ENCODE peak calls at places on chromosomes 2 and 18, in six cellular contexts. G, A, P, W, Z and M are unnamed samples.
A peak's percentile ranks its signal among the peaks of the same experiment; 100 is the strongest.

GRCh38 chr2:43455735-43456642 is 139.8 kb downstream of the THADA start:
- DNase-seq in A (no peak), W (peak; percentile 75), Z (no peak), G (peak; percentile 48), P (no peak), M (no peak)

GRCh38 chr2:202831241-202831997 is 40.1 kb downstream of the ICA1L start:
- DNase-seq in A (peak; percentile 37), Z (peak; percentile 41), G (peak; percentile 64), W (peak; percentile 61), P (peak; percentile 29), M (peak; percentile 19)

GRCh38 chr2:163800889-163801498 is 65.2 kb upstream of the FIGN start:
- DNase-seq in W (peak; percentile 33), A (peak; percentile 74), Z (no peak), G (no peak), P (no peak), M (no peak)

GRCh38 chr2:39487398-39488250 is 50.5 kb upstream of the MAP4K3 start:
- DNase-seq in W (peak; percentile 69), Z (no peak), A (no peak), G (no peak), P (no peak), M (no peak)

GRCh38 chr2:128421861-128422311 is 103.2 kb upstream of the HS6ST1 start:
- DNase-seq in P (no peak), Z (peak; percentile 1), G (no peak), W (no peak), A (no peak), M (no peak)

GRCh38 chr18:45856526-45856925 is 31.1 kb downstream of the SIGLEC15 start:
- DNase-seq in A (no peak), G (no peak), Z (no peak), W (peak; percentile 87), P (no peak), M (no peak)

GRCh38 chr2:219803294-219803693 is 175.9 kb downstream of the SLC4A3 start:
- DNase-seq in Z (no peak), A (peak; percentile 89), W (peak; percentile 34), G (peak; percentile 62), P (no peak), M (no peak)

GRCh38 chr18:37649930-37650329 is 84.3 kb upstream of the CELF4 start:
- DNase-seq in G (no peak), A (no peak), Z (no peak), W (no peak), P (no peak), M (no peak)

GRCh38 chr18:70781860-70782453 is 493.1 kb downstream of the SOCS6 start:
- DNase-seq in G (peak; percentile 23), W (peak; percentile 1), Z (peak; percentile 12), A (peak; percentile 17), P (peak; percentile 25), M (peak; percentile 4)

GRCh38 chr18:6629635-6630140 is 99.8 kb upstream of the ARHGAP28 start:
- DNase-seq in P (no peak), G (peak; percentile 73), A (no peak), W (peak; percentile 88), Z (no peak), M (no peak)

GRCh38 chr2:70191244-70191735 is 471 bp upstream of the C2orf42 start:
- DNase-seq in A (no peak), G (no peak), P (no peak), Z (no peak), W (no peak), M (no peak)

GRCh38 chr2:70192516-70192915 is 1.7 kb upstream of the C2orf42 start:
- DNase-seq in A (no peak), Z (no peak), W (no peak), G (peak; percentile 47), P (no peak), M (no peak)

GRCh38 chr2:70188460-70188859 is 2.4 kb downstream of the C2orf42 start:
- DNase-seq in A (peak; percentile 11), P (no peak), G (no peak), Z (no peak), W (no peak), M (peak; percentile 36)

GRCh38 chr2:70190086-70190412 is 770 bp downstream of the C2orf42 start:
- DNase-seq in W (peak; percentile 33), A (peak; percentile 4), P (peak; percentile 15), G (no peak), Z (no peak), M (no peak)

DNA sequence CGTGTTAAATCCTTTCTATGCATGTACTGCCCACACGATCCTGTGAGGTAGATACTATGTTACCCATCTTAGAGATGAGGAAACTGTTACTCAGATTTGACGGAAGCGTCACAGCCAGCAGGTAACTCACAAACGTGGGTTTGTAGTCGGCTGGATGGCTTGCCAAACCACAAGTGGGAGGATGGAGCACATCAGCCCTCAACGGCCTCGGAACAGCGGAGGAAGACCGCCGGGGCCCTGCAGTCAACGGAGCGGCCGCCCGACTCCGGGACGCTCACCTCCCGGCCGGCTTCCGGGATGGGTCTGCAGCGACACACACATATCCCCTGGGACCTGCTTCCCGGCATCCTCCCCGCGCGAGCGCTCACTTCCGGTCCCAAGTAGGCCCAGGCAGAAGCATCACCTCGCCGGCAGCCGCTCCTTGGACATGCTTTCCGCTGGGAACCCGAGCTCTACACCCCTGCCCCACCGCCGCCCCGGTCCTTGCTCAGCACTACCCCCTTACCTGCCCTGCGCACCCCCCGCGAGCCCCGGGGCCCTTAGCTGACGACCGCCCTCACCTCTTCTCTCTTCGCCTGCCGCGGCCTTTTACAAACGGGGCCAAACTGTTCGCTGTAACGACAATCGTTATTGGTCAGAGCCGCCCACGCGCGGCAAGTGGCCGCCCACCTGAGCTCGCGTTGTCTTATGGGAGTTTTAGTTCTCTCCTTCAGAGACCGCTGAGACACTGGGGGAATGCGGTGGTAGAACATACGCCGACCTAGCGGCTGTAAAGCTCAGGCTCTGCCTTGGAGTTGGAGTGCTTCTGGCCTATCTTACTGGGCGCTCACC is at the start of gene C2orf42:
- DNase-seq in G (peak; percentile 97), W (peak; percentile 98), Z (peak; percentile 87), A (peak; percentile 90), P (peak; percentile 96), M (peak; percentile 88)
- TF ChIP-seq CTCF in G (no peak), W (peak; percentile 9), Z (no peak), A (no peak), P (no peak), M (peak; percentile 17)

DNA sequence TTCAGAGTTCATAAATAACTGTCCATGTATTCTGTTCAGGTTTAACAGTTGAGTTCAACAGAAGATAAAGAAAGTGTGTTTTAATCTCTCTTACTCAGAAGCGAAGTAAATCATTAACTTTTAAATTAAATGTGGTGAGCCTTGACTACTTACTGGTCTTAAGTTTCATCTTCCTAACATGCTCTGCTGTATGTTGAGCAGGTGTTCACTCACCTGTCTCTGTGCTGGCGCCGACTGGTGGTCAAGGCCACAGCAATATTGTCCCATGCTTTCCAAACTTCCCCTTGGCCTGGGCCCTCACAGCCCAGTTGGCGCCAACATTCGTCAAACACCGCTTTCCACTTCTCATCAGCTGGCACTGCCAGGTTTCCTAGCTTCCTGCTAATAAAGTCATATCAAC is 17.0 kb upstream of the MPP4 start:
- DNase-seq in Z (no peak), P (peak; percentile 65), W (no peak), G (no peak), A (no peak), M (no peak)
- TF ChIP-seq CTCF in Z (no peak), P (peak; percentile 43), W (no peak), G (no peak), A (no peak), M (peak; percentile 37)

DNA sequence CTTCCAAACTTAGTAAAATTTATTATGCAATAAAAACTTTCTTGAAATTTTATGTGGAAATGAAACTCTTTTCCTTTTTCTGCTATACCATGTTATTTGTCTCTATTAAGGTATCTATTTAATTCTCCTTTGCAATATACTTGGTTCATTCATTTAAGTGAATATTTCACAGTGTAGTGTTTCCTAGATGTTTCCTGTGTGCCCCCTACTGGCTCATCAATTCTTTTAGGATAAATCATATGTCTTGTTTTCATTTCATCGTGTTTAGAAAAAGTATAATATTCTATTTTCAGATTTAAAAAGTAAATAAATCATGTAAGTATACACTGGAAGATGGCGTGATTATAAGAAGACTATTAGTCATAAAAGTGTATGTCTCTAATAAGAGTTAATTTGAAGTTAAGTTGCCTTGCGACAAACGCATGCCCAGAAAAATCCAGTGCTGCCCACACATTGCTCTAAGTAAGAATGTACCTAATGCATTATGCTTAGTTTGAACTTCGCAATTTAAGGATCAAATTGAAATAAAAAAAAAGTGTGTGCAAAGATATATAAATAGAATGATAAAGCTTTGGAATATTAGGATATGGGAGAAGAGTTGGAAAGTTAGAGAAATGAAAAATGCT is 525.4 kb downstream of the KCNJ3 start:
- DNase-seq in Z (no peak), P (no peak), G (peak; percentile 0), W (no peak), A (no peak), M (no peak)
- TF ChIP-seq CTCF in Z (peak; percentile 32), P (no peak), G (peak; percentile 41), W (no peak), A (peak; percentile 61), M (peak; percentile 67)

GRCh38 chr2:11746376-11746806 is at the start of gene LPIN1:
- DNase-seq in W (peak; percentile 82), P (peak; percentile 93), A (peak; percentile 53), G (peak; percentile 78), Z (peak; percentile 89), M (no peak)
- TF ChIP-seq CTCF in W (peak; percentile 23), P (no peak), A (no peak), G (no peak), Z (no peak), M (no peak)

GRCh38 chr18:32920796-32921787 is 148.3 kb upstream of the KLHL14 start:
- DNase-seq in Z (no peak), A (peak; percentile 49), G (peak; percentile 92), W (peak; percentile 95), P (no peak), M (peak; percentile 92)

GRCh38 chr18:32922951-32923430 is 150.2 kb upstream of the KLHL14 start:
- DNase-seq in A (no peak), P (no peak), W (no peak), G (no peak), Z (no peak), M (no peak)

GRCh38 chr18:32918692-32919250 is 145.9 kb upstream of the KLHL14 start:
- DNase-seq in W (no peak), G (no peak), A (no peak), P (no peak), Z (no peak), M (no peak)

GRCh38 chr18:32915526-32915925 is 142.7 kb upstream of the KLHL14 start:
- DNase-seq in G (no peak), Z (no peak), W (no peak), A (no peak), P (no peak), M (no peak)

DNA sequence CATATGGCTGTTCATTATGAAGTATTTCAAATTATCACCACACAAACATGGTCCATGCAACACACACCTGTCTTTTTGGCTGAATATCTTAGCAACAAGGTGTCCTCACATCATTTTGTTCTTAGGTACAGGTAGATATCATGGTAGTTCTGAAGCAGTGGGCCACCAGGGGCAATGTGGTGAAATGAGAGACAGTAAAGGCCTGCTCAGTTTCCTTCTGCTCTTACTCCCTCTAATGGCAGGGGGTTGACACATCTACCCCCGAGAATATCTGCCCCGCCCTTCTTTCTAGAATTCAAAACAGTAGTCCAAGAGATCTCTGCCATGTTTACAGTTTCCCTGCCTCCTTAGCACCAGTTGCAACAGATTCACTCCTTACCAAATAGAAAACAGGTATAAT is 147.0 kb upstream of the KLHL14 start:
- DNase-seq in P (peak; percentile 8), W (no peak), G (peak; percentile 36), Z (peak; percentile 54), A (peak; percentile 6), M (no peak)
- TF ChIP-seq CTCF in P (no peak), W (peak; percentile 15), G (peak; percentile 40), Z (peak; percentile 52), A (peak; percentile 62), M (peak; percentile 93)